ENCODE peak calls at places on chromosomes 16 and 17, in five cellular contexts. O is heart right ventricle, X is dorsolateral prefrontal cortex, T is ovary, J is fibroblast of the aortic adventitia. M is an unnamed sample.

GRCh38 chr17:7889166-7889584 is 586 bp downstream of the CHD3 start:
- DNase-seq in O (peak), J (peak), X (peak), T (peak), M (peak)

GRCh38 chr16:6232060-6232459 is 1100.6 kb upstream of the RBFOX1 start:
- DNase-seq in X (no peak), J (no peak), T (no peak), O (no peak), M (no peak)

GRCh38 chr17:2064980-2065785 is 10.3 kb downstream of the HIC1 start:
- DNase-seq in O (no peak), J (peak), T (peak), X (no peak), M (no peak)

GRCh38 chr16:4521971-4522623 is 16.5 kb downstream of the CDIP1 start:
- DNase-seq in X (peak), J (no peak), O (no peak), T (no peak), M (no peak)

GRCh38 chr16:11554054-11554453 is 32.7 kb downstream of the LITAF start:
- DNase-seq in O (no peak), T (no peak), X (no peak), J (no peak), M (no peak)

GRCh38 chr17:68053237-68054030 is 17.9 kb downstream of the KPNA2 start:
- DNase-seq in O (peak), T (no peak), J (peak), X (no peak), M (peak)

GRCh38 chr17:37147301-37147812 is 198.6 kb downstream of the AATF start:
- DNase-seq in X (no peak), J (no peak), T (no peak), O (no peak), M (no peak)

GRCh38 chr17:31392856-31393748 is 1.6 kb downstream of the RAB11FIP4 start:
- DNase-seq in X (peak), J (no peak), T (no peak), O (peak), M (no peak)

GRCh38 chr17:41563607-41564006 is 8.3 kb downstream of the KRT9 start:
- DNase-seq in O (no peak), X (no peak), J (no peak), T (no peak), M (no peak)
- TF ChIP-seq CTCF in O (no peak), X (no peak), J (no peak), T (no peak), M (no peak)

GRCh38 chr17:10713336-10713735 is 15.9 kb downstream of the ADPRM start:
- DNase-seq in X (no peak), O (no peak), T (no peak), J (no peak), M (no peak)

GRCh38 chr17:10718547-10718946 is 11.3 kb downstream of the TMEM220 start:
- DNase-seq in J (no peak), O (no peak), T (no peak), X (no peak), M (no peak)

DNA sequence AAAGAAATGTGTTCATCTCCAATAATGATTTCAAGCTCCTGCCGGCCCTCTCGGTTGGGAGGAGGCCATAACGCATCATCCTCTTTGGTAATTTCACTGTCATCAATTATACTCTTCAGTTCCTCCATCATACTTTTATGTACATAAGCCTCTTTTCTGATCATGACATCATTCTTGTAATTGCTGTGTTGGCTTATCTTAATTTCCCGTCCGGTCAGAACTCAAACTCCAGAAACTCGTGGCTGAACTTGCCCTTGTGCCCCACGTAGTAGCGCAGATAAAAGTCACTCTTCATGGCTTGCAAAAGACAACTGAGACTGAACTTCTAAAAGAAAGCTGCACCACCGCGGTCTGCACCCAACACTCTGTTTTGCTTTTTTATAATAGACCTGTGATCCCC is 13.6 kb downstream of the TMEM220 start:
- DNase-seq in T (no peak), J (no peak), O (no peak), X (no peak), M (no peak)
- TF ChIP-seq CTCF in T (no peak), J (no peak), O (no peak), X (no peak), M (no peak)

GRCh38 chr16:71748226-71748625 is 23.7 kb upstream of the PHLPP2 start:
- DNase-seq in X (no peak), O (no peak), J (no peak), T (no peak), M (no peak)

GRCh38 chr16:71754652-71755051 is 30.2 kb upstream of the PHLPP2 start:
- DNase-seq in O (no peak), J (no peak), T (no peak), X (no peak), M (no peak)

GRCh38 chr16:71758293-71758760 is 33.8 kb upstream of the PHLPP2 start:
- DNase-seq in X (no peak), T (no peak), O (no peak), J (no peak), M (no peak)

GRCh38 chr16:71754108-71754507 is 29.6 kb upstream of the PHLPP2 start:
- DNase-seq in O (no peak), T (no peak), X (no peak), J (no peak), M (no peak)
- TF ChIP-seq CTCF in O (no peak), T (no peak), X (no peak), J (no peak), M (no peak)

GRCh38 chr17:5198472-5198871 is 6.8 kb upstream of the ZNF594 start:
- DNase-seq in X (no peak), J (no peak), T (no peak), O (no peak), M (no peak)
- TF ChIP-seq CTCF in X (no peak), J (no peak), T (no peak), O (no peak), M (no peak)

GRCh38 chr16:81006472-81007311 is at the start of the genes CENPN and CMC2:
- DNase-seq in T (peak), X (peak), O (peak), J (peak), M (peak)
- TF ChIP-seq CTCF in T (peak), X (no peak), O (no peak), J (no peak), M (no peak)

DNA sequence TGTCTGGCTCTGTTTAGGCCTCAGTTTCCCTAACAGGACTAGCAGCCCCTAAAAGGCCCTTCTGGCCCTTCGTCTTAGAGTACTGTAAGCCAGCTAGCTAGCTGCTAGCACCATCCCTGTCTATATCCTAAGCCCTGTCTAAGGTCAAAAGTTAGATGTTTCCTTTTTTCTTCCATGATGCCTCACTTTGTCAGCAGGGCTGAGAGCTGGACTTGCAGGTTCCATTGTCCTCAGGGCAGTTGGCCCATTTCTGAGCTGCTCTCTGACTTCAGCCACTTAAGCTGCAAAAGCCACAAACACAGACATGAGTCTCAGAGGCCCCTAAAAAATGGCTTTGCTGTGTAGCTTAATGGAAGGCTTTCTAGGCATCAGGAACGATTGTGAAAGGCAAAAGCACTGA is 187.7 kb downstream of the CBLN1 start:
- DNase-seq in T (no peak), X (no peak), O (no peak), J (no peak), M (no peak)
- TF ChIP-seq CTCF in T (no peak), X (no peak), O (no peak), J (no peak), M (no peak)

GRCh38 chr17:55887531-55887930 is 136.7 kb downstream of the PCTP start:
- DNase-seq in O (no peak), T (no peak), J (no peak), X (no peak), M (no peak)

DNA sequence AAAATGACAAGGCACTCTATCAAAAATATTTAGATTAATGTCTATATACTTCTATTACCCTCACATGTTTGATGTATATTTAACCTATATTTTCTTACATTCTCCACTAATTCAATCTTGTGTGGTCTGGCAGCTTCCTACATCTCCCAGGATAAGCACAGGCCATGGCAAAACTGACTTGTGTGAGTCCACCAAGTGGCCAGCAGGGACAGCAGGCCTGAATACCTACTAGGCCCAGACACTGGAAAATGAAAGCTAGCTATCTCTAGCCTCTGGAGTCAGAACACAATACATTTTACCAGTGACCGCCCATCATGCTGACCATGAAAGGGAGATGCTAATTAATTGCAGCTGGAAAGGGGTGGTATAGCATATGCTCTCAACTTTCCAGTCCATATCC is 132.3 kb downstream of the PCTP start:
- DNase-seq in X (no peak), O (no peak), T (no peak), J (no peak), M (no peak)
- TF ChIP-seq CTCF in X (no peak), O (no peak), T (no peak), J (no peak), M (no peak)

GRCh38 chr17:27593232-27593856 is 37.6 kb upstream of the LGALS9 start:
- DNase-seq in T (no peak), J (no peak), O (no peak), X (no peak), M (no peak)
- TF ChIP-seq CTCF in T (no peak), J (no peak), O (no peak), X (no peak), M (no peak)

GRCh38 chr16:30352488-30353401 is 2.4 kb downstream of the CD2BP2 start:
- DNase-seq in X (no peak), T (no peak), J (no peak), O (no peak), M (no peak)
- TF ChIP-seq CTCF in X (no peak), T (no peak), J (peak), O (peak), M (no peak)

M was measured in colonic mucosa.